ENCODE peak calls at places on chromosomes 4 and X, in five cellular contexts. C, T, G, E and I are unnamed samples.

GRCh38 chr4:11418610-11419009 is 10.1 kb downstream of the HS3ST1 start:
- DNase-seq in C (no peak), T (no peak), G (no peak), E (no peak), I (no peak)

GRCh38 chrX:70433848-70434351 is 10.7 kb upstream of the DLG3 start:
- DNase-seq in C (peak; percentile 14), T (peak; percentile 78), G (peak; percentile 34), E (peak; percentile 77), I (peak; percentile 74)

GRCh38 chr4:162350331-162350730 is 186.5 kb upstream of the FSTL5 start:
- DNase-seq in C (no peak), T (no peak), G (no peak), E (no peak), I (no peak)

GRCh38 chr4:100949350-100949935 is 397.9 kb downstream of the PPP3CA start:
- DNase-seq in C (peak; percentile 30), T (no peak), G (peak; percentile 41), E (no peak), I (no peak)

GRCh38 chr4:168796362-168797106 is 213.5 kb downstream of the CBR4 start:
- DNase-seq in C (peak; percentile 94), T (no peak), G (peak; percentile 95), E (no peak), I (no peak)

GRCh38 chr4:145909331-145909730 is 29.3 kb downstream of the ZNF827 start:
- DNase-seq in C (no peak), T (peak; percentile 17), G (no peak), E (peak; percentile 64), I (peak; percentile 62)

GRCh38 chr4:61572160-61572559 is 372.0 kb downstream of the ADGRL3 start:
- DNase-seq in C (peak; percentile 80), T (no peak), G (peak; percentile 83), E (no peak), I (no peak)

GRCh38 chr4:9924750-9925149 is 96.5 kb downstream of the SLC2A9 start:
- DNase-seq in C (peak; percentile 18), T (no peak), G (peak; percentile 36), E (no peak), I (no peak)

GRCh38 chr4:151418385-151418784 is 9.4 kb downstream of the FHIP1A start:
- DNase-seq in C (peak; percentile 87), T (no peak), G (peak; percentile 90), E (no peak), I (no peak)

GRCh38 chrX:12137982-12138365 is 299 bp upstream of the FRMPD4 start:
- DNase-seq in C (no peak), T (no peak), G (peak; percentile 9), E (peak; percentile 20), I (no peak)

GRCh38 chrX:12139934-12140611 is 1.8 kb downstream of the FRMPD4 start:
- DNase-seq in C (no peak), T (no peak), G (no peak), E (no peak), I (no peak)

GRCh38 chrX:12141511-12141910 is 3.2 kb downstream of the FRMPD4 start:
- DNase-seq in C (no peak), T (no peak), G (no peak), E (no peak), I (no peak)

GRCh38 chrX:12142661-12143060 is 4.4 kb downstream of the FRMPD4 start:
- DNase-seq in C (no peak), T (no peak), G (no peak), E (no peak), I (no peak)

DNA sequence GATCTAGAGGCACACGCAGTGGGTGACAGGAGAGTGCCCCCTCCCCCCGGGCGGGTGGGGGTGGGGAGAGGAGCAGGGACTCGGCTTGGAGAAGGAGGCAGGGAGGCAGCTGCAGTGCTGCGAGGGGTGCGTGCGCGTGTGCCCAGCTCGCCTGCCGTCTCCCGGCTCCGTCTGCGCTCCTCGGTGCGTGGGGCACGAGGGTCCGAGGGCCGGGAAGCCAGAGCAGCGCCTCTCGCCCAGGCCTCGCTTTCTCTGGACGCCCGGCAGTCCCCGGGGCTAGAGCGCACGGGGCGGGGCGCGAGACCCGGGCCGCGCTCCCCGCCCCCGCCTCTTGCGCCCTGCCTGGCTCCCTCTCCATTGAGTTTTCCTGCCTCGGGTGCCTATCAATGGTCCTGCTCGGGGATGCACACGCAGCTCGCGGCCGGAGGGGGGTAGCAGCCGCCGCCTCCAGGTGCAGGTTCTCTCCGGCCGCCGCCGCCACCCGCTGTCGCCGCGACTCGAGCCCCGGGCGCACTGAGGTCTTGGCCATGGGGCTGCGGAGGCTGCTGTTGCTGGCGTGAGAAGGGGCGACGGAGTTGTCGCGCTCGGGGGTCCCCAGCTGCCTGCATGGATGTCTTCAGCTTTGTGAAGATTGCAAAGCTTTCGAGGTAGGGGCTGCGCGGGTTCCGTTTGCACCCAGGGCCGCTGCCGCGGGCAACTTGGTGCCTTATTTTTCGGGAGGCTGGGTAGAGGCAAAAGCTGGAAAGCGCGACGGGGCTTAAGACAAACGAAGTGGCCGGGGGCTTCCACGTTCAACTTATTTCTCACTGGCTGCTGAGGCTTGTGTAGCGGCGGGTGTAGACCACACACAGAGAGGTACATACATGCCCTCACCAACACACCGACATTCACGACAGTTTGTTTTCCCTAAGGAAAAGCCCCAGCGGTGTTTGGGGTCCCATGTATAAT is at the start of gene FRMPD4:
- DNase-seq in C (no peak), T (no peak), G (peak; percentile 1), E (peak; percentile 61), I (no peak)
- TF ChIP-seq CTCF in C (no peak), T (no peak), G (no peak), E (peak; percentile 37), I (no peak)

GRCh38 chr4:14399919-14400706 is 602.2 kb upstream of the CPEB2 start:
- DNase-seq in C (no peak), T (no peak), G (no peak), E (no peak), I (no peak)
- H3K9me3 ChIP-seq in C (no peaks in the 10 kb centered on the region), T (no peaks in the 10 kb centered on the region), G (no peaks in the 10 kb centered on the region), E (peaks cover 2% of the 10 kb centered on the region), I (no peaks in the 10 kb centered on the region)

DNA sequence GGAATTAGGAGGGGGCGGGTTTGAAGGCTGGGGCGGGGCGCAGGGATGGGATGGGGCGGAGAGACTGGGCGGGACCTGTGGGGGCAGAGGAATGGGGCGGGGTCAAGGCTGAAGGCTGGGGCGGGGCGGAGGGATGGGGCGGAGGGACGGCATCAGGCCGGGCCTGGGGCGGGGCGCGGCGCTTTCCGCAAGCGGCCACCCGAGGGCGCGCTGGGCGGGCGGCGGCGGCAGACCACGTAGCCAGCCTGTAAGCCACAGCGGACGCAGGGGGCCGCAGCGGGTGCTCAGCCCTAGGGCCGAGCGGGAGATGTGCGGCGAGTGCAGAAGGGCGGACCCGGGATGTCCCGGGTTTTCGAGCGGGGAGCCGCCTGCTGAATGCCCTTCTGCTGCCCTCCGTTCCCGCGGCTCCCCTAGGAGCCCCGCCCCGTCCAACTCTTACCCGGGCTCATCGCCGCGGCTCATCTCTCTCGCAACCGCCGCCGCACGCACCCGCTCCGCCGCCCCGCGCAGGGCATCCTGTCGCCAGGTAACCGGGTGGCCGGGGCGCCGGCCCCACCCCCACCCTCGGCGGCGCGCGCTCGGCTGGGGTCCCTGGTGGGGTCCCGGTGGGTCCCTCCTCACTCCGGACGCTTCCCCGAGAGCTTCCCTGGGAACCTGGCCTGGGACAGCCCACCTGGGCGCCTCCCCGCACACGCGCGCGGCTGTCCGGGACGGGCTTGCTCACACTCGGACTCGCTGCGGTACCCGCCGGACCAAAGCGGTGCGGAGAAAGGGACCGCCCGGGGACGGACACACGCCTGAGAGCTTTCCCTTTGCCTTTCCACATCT is at the start of gene CCDC110:
- DNase-seq in C (peak; percentile 78), T (peak; percentile 94), G (peak; percentile 89), E (peak; percentile 97), I (peak; percentile 95)
- TF ChIP-seq CTCF in C (no peak), T (peak; percentile 65), G (peak; percentile 27), E (peak; percentile 46), I (peak; percentile 23)

GRCh38 chrX:152926279-152926678 is 28.4 kb downstream of the ZNF185 start:
- DNase-seq in C (peak; percentile 50), T (peak; percentile 70), G (peak; percentile 67), E (no peak), I (peak; percentile 60)
- H3K9me3 ChIP-seq in C (no peaks in the 10 kb centered on the region), T (no peaks in the 10 kb centered on the region), G (no peaks in the 10 kb centered on the region), E (no peaks in the 10 kb centered on the region), I (no peaks in the 10 kb centered on the region)

GRCh38 chr4:152957437-152958185 is 21.5 kb downstream of the FHDC1 start:
- DNase-seq in C (no peak), T (no peak), G (no peak), E (peak; percentile 85), I (no peak)
- TF ChIP-seq CTCF in C (no peak), T (no peak), G (no peak), E (peak; percentile 15), I (no peak)

GRCh38 chrX:37834937-37835336 is 12.4 kb downstream of the DYNLT3 start:
- DNase-seq in C (no peak), T (no peak), G (no peak), E (no peak), I (no peak)
- H3K9me3 ChIP-seq in C (no peaks in the 10 kb centered on the region), T (no peaks in the 10 kb centered on the region), G (no peaks in the 10 kb centered on the region), E (no peaks in the 10 kb centered on the region), I (no peaks in the 10 kb centered on the region)

GRCh38 chr4:22531226-22531625 is 15.4 kb upstream of the ADGRA3 start:
- DNase-seq in C (no peak), T (no peak), G (no peak), E (no peak), I (no peak)
- TF ChIP-seq CTCF in C (no peak), T (no peak), G (no peak), E (no peak), I (no peak)

GRCh38 chr4:142660728-142661127 is 185.4 kb downstream of the INPP4B start:
- DNase-seq in C (no peak), T (no peak), G (no peak), E (no peak), I (peak; percentile 21)

GRCh38 chr4:142656178-142656577 is 189.9 kb downstream of the INPP4B start:
- DNase-seq in C (peak; percentile 18), T (peak; percentile 30), G (peak; percentile 33), E (peak; percentile 6), I (no peak)
- H3K9me3 ChIP-seq in C (peaks cover 27% of the 10 kb centered on the region), T (peaks cover 35% of the 10 kb centered on the region), G (peaks cover 3% of the 10 kb centered on the region), E (no peaks in the 10 kb centered on the region), I (peaks cover 13% of the 10 kb centered on the region)

DNA sequence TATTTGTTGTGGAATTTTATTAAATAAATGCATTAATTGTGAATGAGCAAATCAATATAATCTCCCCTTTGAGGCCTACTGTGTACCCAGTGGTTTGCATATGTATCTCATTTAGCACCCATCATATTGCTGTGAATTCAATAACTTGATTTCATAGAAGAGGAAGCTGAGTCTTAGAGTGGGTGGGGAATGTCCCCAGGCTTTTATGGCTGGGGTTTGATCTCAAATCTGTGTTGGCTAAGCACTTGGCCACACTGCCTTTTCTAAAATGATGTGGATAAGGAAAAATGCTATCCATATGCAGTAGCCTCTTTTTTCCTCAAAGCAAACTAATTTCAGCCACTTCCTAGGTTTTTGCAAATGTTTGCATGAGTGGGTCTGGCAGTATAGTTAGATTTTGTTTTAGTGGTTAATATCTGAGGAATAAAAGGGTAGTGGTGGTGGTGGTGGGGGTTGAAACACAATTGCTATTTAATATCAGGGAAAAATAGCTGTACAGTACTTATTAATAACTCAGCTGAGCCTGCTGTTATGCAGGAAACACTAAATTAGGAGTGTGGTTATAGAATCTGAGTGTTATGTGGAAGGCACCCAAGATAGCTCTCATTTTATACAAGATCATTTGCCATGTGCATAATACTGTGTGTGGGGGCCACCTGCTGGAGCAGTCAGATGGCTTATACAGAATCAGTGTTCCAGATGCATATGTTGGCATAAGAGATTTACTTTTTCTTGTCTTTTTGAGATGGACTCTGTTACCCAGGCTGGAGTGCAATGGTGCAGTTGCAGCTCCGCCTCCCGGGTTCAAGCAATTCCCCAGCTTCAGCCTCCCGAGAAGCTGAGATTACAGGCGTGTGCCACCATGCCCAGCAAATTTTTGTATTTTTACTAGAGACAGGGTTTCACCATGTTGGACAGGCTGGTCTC is 108.0 kb downstream of the TMEM131L start:
- DNase-seq in C (peak; percentile 76), T (peak; percentile 83), G (peak; percentile 81), E (peak; percentile 54), I (peak; percentile 60)
- TF ChIP-seq CTCF in C (peak; percentile 61), T (peak; percentile 85), G (peak; percentile 79), E (peak; percentile 74), I (peak; percentile 75)